ENCODE peak calls at places on chromosomes 7 and 10, in five cellular contexts. C is natural killer cell; I is activated T-helper 17 cell treated with anti-CD3 and anti-CD28 coated beads, Interleukin-2, amount 50 U/mL, for 72 hours; A is heart left ventricle; M is lower lobe of right lung. N is an unnamed sample.

GRCh38 chr10:51371725-51372124 is 297.4 kb downstream of the PRKG1 start:
- ATAC-seq in C (no peak), I (no peak), A (peak), M (no peak), N (no peak)

GRCh38 chr10:6345404-6345803 is 142.7 kb downstream of the PFKFB3 start:
- ATAC-seq in C (no peak), I (no peak), A (no peak), M (no peak), N (no peak)

GRCh38 chr10:17671307-17671706 is 27.4 kb downstream of the STAM start:
- ATAC-seq in C (no peak), I (no peak), A (no peak), M (no peak), N (no peak)

GRCh38 chr7:158245724-158246041 is 341.9 kb downstream of the PTPRN2 start:
- ATAC-seq in C (no peak), I (no peak), A (no peak), M (no peak), N (no peak)

GRCh38 chr10:82942572-82943091 is 1067.6 kb downstream of the NRG3 start:
- ATAC-seq in C (no peak), I (no peak), A (peak), M (peak), N (no peak)

GRCh38 chr10:2627969-2628368 is 439.4 kb upstream of the PFKP start:
- ATAC-seq in C (no peak), I (no peak), A (no peak), M (no peak), N (no peak)

GRCh38 chr7:93148135-93148534 is at the start of gene SAMD9L:
- ATAC-seq in C (peak), I (peak), A (no peak), M (peak), N (no peak)

GRCh38 chr7:115941703-115942268 is 88.8 kb downstream of the TFEC start:
- ATAC-seq in C (no peak), I (no peak), A (no peak), M (no peak), N (no peak)

GRCh38 chr10:89378006-89378627 is at the start of gene IFIT1B:
- ATAC-seq in C (no peak), I (no peak), A (no peak), M (no peak), N (no peak)

GRCh38 chr10:11337516-11337915 is 273.9 kb downstream of the USP6NL start:
- ATAC-seq in C (peak), I (peak), A (peak), M (peak), N (peak)

GRCh38 chr7:6438427-6438826 is 9.3 kb downstream of the DAGLB start:
- ATAC-seq in C (no peak), I (no peak), A (peak), M (no peak), N (no peak)

GRCh38 chr7:2667843-2668242 is 20.2 kb upstream of the AMZ1 start:
- ATAC-seq in C (no peak), I (no peak), A (no peak), M (no peak), N (no peak)

GRCh38 chr10:75658915-75659314 is 227.5 kb downstream of the LRMDA start:
- ATAC-seq in C (no peak), I (no peak), A (no peak), M (no peak), N (no peak)

GRCh38 chr10:69911571-69912528 is 110.1 kb downstream of the COL13A1 start:
- ATAC-seq in C (no peak), I (no peak), A (peak), M (peak), N (no peak)

GRCh38 chr10:62113680-62114079 is 155.0 kb downstream of the RTKN2 start:
- ATAC-seq in C (no peak), I (peak), A (no peak), M (no peak), N (peak)

GRCh38 chr7:26388256-26388655 is 96.6 kb downstream of the SNX10 start:
- ATAC-seq in C (no peak), I (peak), A (no peak), M (peak), N (no peak)

GRCh38 chr10:100696477-100696901 is 48.9 kb upstream of the PAX2 start:
- ATAC-seq in C (no peak), I (peak), A (no peak), M (no peak), N (no peak)

GRCh38 chr10:120208488-120208887 is 248.5 kb upstream of the PLPP4 start:
- ATAC-seq in C (no peak), I (no peak), A (no peak), M (no peak), N (no peak)

GRCh38 chr7:107318523-107319160 is 149.8 kb downstream of the HBP1 start:
- ATAC-seq in C (no peak), I (no peak), A (no peak), M (no peak), N (peak)

GRCh38 chr10:44253769-44254462 is 131.0 kb downstream of the CXCL12 start:
- ATAC-seq in C (no peak), I (no peak), A (peak), M (peak), N (no peak)

GRCh38 chr7:144818516-144818915 is 17.3 kb downstream of the TPK1 start:
- ATAC-seq in C (peak), I (peak), A (no peak), M (peak), N (peak)

GRCh38 chr10:86757110-86757790 is 831 bp downstream of the BMPR1A start:
- ATAC-seq in C (no peak), I (no peak), A (no peak), M (no peak), N (no peak)

GRCh38 chr7:179209-179681 is 13.1 kb upstream of the FAM20C start:
- ATAC-seq in C (no peak), I (no peak), A (peak), M (no peak), N (no peak)

GRCh38 chr10:8473205-8473604 is 418.7 kb downstream of the GATA3 start:
- ATAC-seq in C (peak), I (peak), A (no peak), M (no peak), N (no peak)

GRCh38 chr10:54124209-54124890 is 676.7 kb downstream of the PCDH15 start:
- ATAC-seq in C (no peak), I (no peak), A (no peak), M (no peak), N (no peak)

GRCh38 chr10:133100186-133100585 is 12.5 kb downstream of the ADGRA1 start:
- ATAC-seq in C (no peak), I (no peak), A (no peak), M (no peak), N (no peak)

GRCh38 chr7:93374345-93374940 is 142.3 kb downstream of the VPS50 start:
- ATAC-seq in C (no peak), I (no peak), A (no peak), M (no peak), N (no peak)

GRCh38 chr10:117552156-117552620 is 9.6 kb downstream of the EMX2 start:
- ATAC-seq in C (no peak), I (no peak), A (no peak), M (peak), N (no peak)

GRCh38 chr7:32618470-32618869 is 123.2 kb downstream of the AVL9 start:
- ATAC-seq in C (no peak), I (peak), A (no peak), M (no peak), N (no peak)

GRCh38 chr10:12262278-12262981 is 66.4 kb downstream of the CDC123 start:
- ATAC-seq in C (peak), I (no peak), A (no peak), M (no peak), N (no peak)